ENCODE peak calls at places on chromosomes 3 and 15, in five cellular contexts. One of them, this sample, is unnamed.

GRCh38 chr3:69105320-69105719 is 17.1 kb downstream of the LMOD3 start:
- DNase-seq in glutamatergic neuron: no peak
- DNase-seq in CD4-positive, alpha-beta T cell: no peak
- DNase-seq in foreskin fibroblast: no peak
- DNase-seq in GM10248: no peak
- DNase-seq in this sample: no peak

GRCh38 chr3:123229145-123229544 is 27.4 kb downstream of the SEC22A start:
- DNase-seq in glutamatergic neuron: no peak
- DNase-seq in foreskin fibroblast: no peak
- DNase-seq in GM10248: no peak
- DNase-seq in CD4-positive, alpha-beta T cell: no peak
- DNase-seq in this sample: no peak

GRCh38 chr3:12178091-12178820 is 19.5 kb upstream of the TIMP4 start:
- DNase-seq in glutamatergic neuron: no peak
- DNase-seq in CD4-positive, alpha-beta T cell: no peak
- DNase-seq in foreskin fibroblast: no peak
- DNase-seq in GM10248: no peak
- DNase-seq in this sample: no peak

GRCh38 chr3:61521229-61521628 is 40.1 kb upstream of the PTPRG start:
- DNase-seq in CD4-positive, alpha-beta T cell: no peak
- DNase-seq in GM10248: peak; percentile 69
- DNase-seq in foreskin fibroblast: no peak
- DNase-seq in glutamatergic neuron: no peak
- DNase-seq in this sample: no peak

GRCh38 chr15:101439920-101440319 is 49.6 kb downstream of the PCSK6 start:
- DNase-seq in GM10248: no peak
- DNase-seq in foreskin fibroblast: peak; percentile 67
- DNase-seq in CD4-positive, alpha-beta T cell: no peak
- DNase-seq in glutamatergic neuron: no peak
- DNase-seq in this sample: no peak

GRCh38 chr3:23288715-23289114 is 85.6 kb downstream of the UBE2E2 start:
- DNase-seq in GM10248: no peak
- DNase-seq in glutamatergic neuron: no peak
- DNase-seq in foreskin fibroblast: no peak
- DNase-seq in CD4-positive, alpha-beta T cell: no peak
- DNase-seq in this sample: no peak

GRCh38 chr15:48580736-48581135 is 64.8 kb downstream of the FBN1 start:
- DNase-seq in glutamatergic neuron: no peak
- DNase-seq in CD4-positive, alpha-beta T cell: no peak
- DNase-seq in foreskin fibroblast: no peak
- DNase-seq in GM10248: no peak
- DNase-seq in this sample: no peak

GRCh38 chr3:80688814-80689213 is 921.0 kb upstream of the ROBO1 start:
- DNase-seq in GM10248: no peak
- DNase-seq in CD4-positive, alpha-beta T cell: no peak
- DNase-seq in foreskin fibroblast: no peak
- DNase-seq in glutamatergic neuron: no peak
- DNase-seq in this sample: no peak

GRCh38 chr15:85756411-85757072 is 38.2 kb downstream of the KLHL25 start:
- DNase-seq in CD4-positive, alpha-beta T cell: no peak
- DNase-seq in GM10248: no peak
- DNase-seq in glutamatergic neuron: no peak
- DNase-seq in foreskin fibroblast: no peak
- DNase-seq in this sample: no peak

GRCh38 chr15:70199601-70200000 is 101.9 kb upstream of the TLE3 start:
- DNase-seq in GM10248: no peak
- DNase-seq in glutamatergic neuron: no peak
- DNase-seq in foreskin fibroblast: no peak
- DNase-seq in CD4-positive, alpha-beta T cell: no peak
- DNase-seq in this sample: no peak

GRCh38 chr15:76335129-76335850 is 1.3 kb upstream of the ISL2 start:
- DNase-seq in glutamatergic neuron: peak; percentile 75
- DNase-seq in foreskin fibroblast: peak; percentile 10
- DNase-seq in GM10248: peak; percentile 31
- DNase-seq in CD4-positive, alpha-beta T cell: no peak
- DNase-seq in this sample: peak; percentile 15

DNA sequence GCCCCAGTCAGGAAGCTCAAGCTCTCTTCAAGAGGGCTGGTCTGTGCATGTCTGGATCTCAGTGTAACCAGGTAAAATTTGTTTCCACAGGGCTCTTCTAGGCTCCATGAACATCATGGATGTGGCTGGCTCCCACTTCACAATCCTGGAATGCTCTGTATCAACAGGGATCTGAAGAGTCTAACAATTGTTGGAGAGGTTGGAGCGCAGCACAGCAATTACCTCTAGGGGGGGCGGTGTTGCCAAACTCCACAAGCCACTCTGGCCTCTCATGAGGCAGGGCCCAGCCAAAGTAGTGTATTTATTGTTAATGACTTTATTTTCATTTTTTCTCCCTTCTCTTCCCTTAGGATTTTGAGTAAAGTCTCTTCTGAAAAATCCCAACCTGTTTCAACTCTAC is 6.1 kb upstream of the EIF2B5 start:
- DNase-seq in foreskin fibroblast: peak; percentile 32
- DNase-seq in glutamatergic neuron: peak; percentile 33
- DNase-seq in CD4-positive, alpha-beta T cell: no peak
- DNase-seq in GM10248: peak; percentile 34
- DNase-seq in this sample: no peak
- TF ChIP-seq CTCF in foreskin fibroblast: peak; percentile 53
- TF ChIP-seq CTCF in glutamatergic neuron: peak; percentile 24
- TF ChIP-seq CTCF in CD4-positive, alpha-beta T cell: no peak
- TF ChIP-seq CTCF in GM10248: peak; percentile 54
- TF ChIP-seq CTCF in this sample: peak; percentile 51

GRCh38 chr15:45703670-45704328 is 69.0 kb downstream of the SQOR start:
- DNase-seq in foreskin fibroblast: no peak
- DNase-seq in GM10248: no peak
- DNase-seq in glutamatergic neuron: no peak
- DNase-seq in CD4-positive, alpha-beta T cell: no peak
- DNase-seq in this sample: no peak
- TF ChIP-seq CTCF in foreskin fibroblast: no peak
- TF ChIP-seq CTCF in GM10248: no peak
- TF ChIP-seq CTCF in glutamatergic neuron: peak; percentile 62
- TF ChIP-seq CTCF in CD4-positive, alpha-beta T cell: no peak
- TF ChIP-seq CTCF in this sample: peak; percentile 60

DNA sequence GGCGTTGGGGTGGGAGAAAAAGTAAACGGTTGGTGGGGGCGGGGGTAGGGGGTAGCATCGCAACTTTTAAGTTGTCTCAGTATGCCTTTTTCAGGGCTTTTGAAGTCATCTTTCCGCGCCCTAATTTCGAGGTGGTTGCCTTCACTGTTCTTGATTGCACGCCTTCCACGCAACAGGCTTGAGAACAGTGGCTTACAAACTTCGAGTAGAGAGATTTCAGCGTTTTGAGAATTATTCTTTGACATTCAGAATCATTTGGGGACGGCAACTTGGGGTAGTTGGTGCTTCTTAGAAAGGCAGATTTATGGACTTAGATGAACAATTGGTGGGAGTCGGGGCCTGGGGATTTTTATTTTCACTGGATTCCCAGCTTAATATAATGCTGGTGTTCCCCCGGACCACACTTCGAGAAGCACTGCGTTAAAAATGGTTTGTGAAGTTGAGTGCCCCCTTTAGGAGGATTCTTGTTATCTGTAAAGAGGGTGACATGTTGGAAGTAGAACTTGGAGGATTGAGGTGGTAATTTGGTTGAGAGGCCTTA is 880 bp downstream of the PPP4R2 start:
- DNase-seq in CD4-positive, alpha-beta T cell: peak; percentile 15
- DNase-seq in glutamatergic neuron: no peak
- DNase-seq in GM10248: peak; percentile 48
- DNase-seq in foreskin fibroblast: peak; percentile 36
- DNase-seq in this sample: peak; percentile 18
- TF ChIP-seq CTCF in CD4-positive, alpha-beta T cell: peak; percentile 36
- TF ChIP-seq CTCF in glutamatergic neuron: peak; percentile 24
- TF ChIP-seq CTCF in GM10248: peak; percentile 47
- TF ChIP-seq CTCF in foreskin fibroblast: peak; percentile 60
- TF ChIP-seq CTCF in this sample: peak; percentile 62

DNA sequence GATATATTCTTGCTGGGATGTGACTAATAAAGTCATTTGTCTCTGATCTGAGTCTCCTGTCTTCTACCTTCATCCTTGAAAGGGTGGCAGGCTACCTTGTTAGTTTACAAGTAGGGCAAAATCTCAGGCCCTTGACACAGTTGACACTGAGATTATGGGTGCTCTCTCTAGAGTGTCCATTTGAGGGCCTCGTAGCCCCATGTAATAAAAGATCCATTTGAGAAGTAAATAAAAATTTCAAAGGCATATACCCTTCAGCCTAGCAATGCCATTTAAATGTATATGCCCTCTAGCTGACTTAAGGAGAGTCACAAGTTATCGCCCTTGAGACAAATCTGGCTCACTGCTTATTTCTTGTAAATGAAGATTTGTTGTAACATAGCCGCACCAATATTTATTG is 98.6 kb downstream of the TCF12 start:
- DNase-seq in GM10248: peak; percentile 10
- DNase-seq in glutamatergic neuron: no peak
- DNase-seq in CD4-positive, alpha-beta T cell: no peak
- DNase-seq in foreskin fibroblast: no peak
- DNase-seq in this sample: no peak
- TF ChIP-seq CTCF in GM10248: peak; percentile 28
- TF ChIP-seq CTCF in glutamatergic neuron: no peak
- TF ChIP-seq CTCF in CD4-positive, alpha-beta T cell: no peak
- TF ChIP-seq CTCF in foreskin fibroblast: no peak
- TF ChIP-seq CTCF in this sample: peak; percentile 24

This sample was measured in neural crest cell.